ENCODE peak calls at places on chromosome 5, in four cellular contexts. S, M, Y and G are unnamed samples.

GRCh38 chr5:174371600-174372094 is 326.1 kb downstream of the NSG2 start:
- DNase-seq in S (peak; percentile 4), M (peak; percentile 20), Y (no peak), G (peak; percentile 37)

GRCh38 chr5:142472306-142472951 is 147.6 kb upstream of the SPRY4 start:
- DNase-seq in Y (peak; percentile 28), S (peak; percentile 89), M (peak; percentile 82), G (peak; percentile 86)

GRCh38 chr5:82336566-82337351 is 58.6 kb upstream of the RPS23 start:
- DNase-seq in S (no peak), M (no peak), Y (no peak), G (peak; percentile 73)

GRCh38 chr5:166493042-166493441 is 1798.4 kb upstream of the WWC1 start:
- DNase-seq in S (no peak), M (no peak), Y (no peak), G (no peak)

GRCh38 chr5:41191249-41191648 is 22.1 kb downstream of the C6 start:
- DNase-seq in S (no peak), Y (no peak), M (no peak), G (no peak)

GRCh38 chr5:151141535-151141934 is 16.0 kb downstream of the ANXA6 start:
- DNase-seq in S (no peak), M (no peak), Y (peak; percentile 51), G (no peak)

GRCh38 chr5:169668732-169669131 is 31.7 kb downstream of the DOCK2 start:
- DNase-seq in S (no peak), M (peak; percentile 58), Y (no peak), G (peak; percentile 22)

GRCh38 chr5:176533894-176534611 is 3.1 kb downstream of the RNF44 start:
- DNase-seq in M (peak; percentile 51), Y (no peak), S (no peak), G (no peak)

GRCh38 chr5:89703799-89704198 is 705.8 kb downstream of the CETN3 start:
- DNase-seq in S (no peak), Y (no peak), M (no peak), G (peak; percentile 59)

GRCh38 chr5:66171349-66172344 is 27.5 kb downstream of the SREK1 start:
- DNase-seq in S (peak; percentile 62), M (peak; percentile 36), Y (no peak), G (peak; percentile 63)

GRCh38 chr5:137611011-137611580 is 112.0 kb upstream of the SPOCK1 start:
- DNase-seq in S (no peak), M (no peak), Y (no peak), G (peak; percentile 5)

GRCh38 chr5:36703245-36703860 is 96.9 kb downstream of the SLC1A3 start:
- DNase-seq in S (peak; percentile 63), M (no peak), Y (no peak), G (peak; percentile 76)